ENCODE peak calls at places on chromosomes 3 and 15, in six cellular contexts. C, Q, I, X, P and W are unnamed samples.

GRCh38 chr15:73378089-73378488 is 9.3 kb upstream of the HCN4 start:
- DNase-seq in C (no peak), Q (no peak), I (no peak), X (no peak), P (no peak), W (no peak)

GRCh38 chr15:80604583-80605506 is 90.3 kb upstream of the ABHD17C start:
- DNase-seq in C (no peak), Q (no peak), I (no peak), X (no peak), P (no peak), W (no peak)

GRCh38 chr3:38655708-38656300 is 6.3 kb upstream of the SCN5A start:
- DNase-seq in C (no peak), Q (no peak), I (peak; percentile 39), X (no peak), P (no peak), W (no peak)

GRCh38 chr3:162492446-162493081 is 996.0 kb downstream of the OTOL1 start:
- DNase-seq in C (no peak), Q (no peak), I (no peak), X (no peak), P (no peak), W (no peak)

GRCh38 chr3:5095879-5096278 is 26.2 kb upstream of the ARL8B start:
- DNase-seq in C (peak; percentile 55), Q (no peak), I (no peak), X (no peak), P (no peak), W (no peak)

GRCh38 chr15:80031841-80032240 is 27.6 kb upstream of the ZFAND6 start:
- DNase-seq in C (no peak), Q (no peak), I (no peak), X (peak; percentile 59), P (no peak), W (no peak)

GRCh38 chr15:75625542-75626347 is at the start of gene SNUPN:
- DNase-seq in C (peak; percentile 92), Q (peak; percentile 98), I (peak; percentile 89), X (peak; percentile 96), P (peak; percentile 98), W (peak; percentile 97)

GRCh38 chr3:177523991-177524438 is 326.7 kb upstream of the TBL1XR1 start:
- DNase-seq in C (no peak), Q (no peak), I (no peak), X (no peak), P (no peak), W (no peak)

GRCh38 chr15:73986055-73986775 is 5.9 kb downstream of the STOML1 start:
- DNase-seq in C (no peak), Q (no peak), I (no peak), X (no peak), P (no peak), W (no peak)

GRCh38 chr3:110526732-110527727 is 544.6 kb upstream of the NECTIN3 start:
- DNase-seq in C (no peak), Q (no peak), I (peak; percentile 82), X (no peak), P (no peak), W (no peak)

GRCh38 chr3:121667333-121667732 is 6.6 kb upstream of the HCLS1 start:
- DNase-seq in C (no peak), Q (no peak), I (no peak), X (no peak), P (no peak), W (no peak)

GRCh38 chr15:47461560-47462175 is 255.6 kb upstream of the SEMA6D start:
- DNase-seq in C (no peak), Q (no peak), I (no peak), X (no peak), P (no peak), W (no peak)

GRCh38 chr3:150736316-150736719 is 26.7 kb downstream of the SIAH2 start:
- DNase-seq in C (no peak), Q (no peak), I (no peak), X (no peak), P (no peak), W (no peak)

GRCh38 chr15:42427429-42428223 is 63.3 kb downstream of the ZNF106 start:
- DNase-seq in C (no peak), Q (no peak), I (no peak), X (no peak), P (no peak), W (no peak)

GRCh38 chr3:3137526-3137925 is 10.8 kb downstream of the TRNT1 start:
- DNase-seq in C (no peak), Q (no peak), I (no peak), X (no peak), P (no peak), W (no peak)

GRCh38 chr3:23650371-23651140 is 155.2 kb upstream of the UBE2E1 start:
- DNase-seq in C (no peak), Q (no peak), I (peak; percentile 78), X (no peak), P (no peak), W (no peak)

GRCh38 chr3:134768116-134768515 is 26.9 kb upstream of the EPHB1 start:
- DNase-seq in C (no peak), Q (no peak), I (no peak), X (no peak), P (no peak), W (no peak)

GRCh38 chr15:52220251-52220650 is 29.1 kb upstream of the GNB5 start:
- DNase-seq in C (no peak), Q (no peak), I (no peak), X (no peak), P (no peak), W (no peak)

GRCh38 chr3:134708671-134709070 is 57.8 kb upstream of the KY start:
- DNase-seq in C (no peak), Q (no peak), I (peak; percentile 38), X (no peak), P (no peak), W (no peak)

GRCh38 chr15:40754574-40754882 is 526 bp downstream of the RMDN3 start:
- DNase-seq in C (no peak), Q (peak; percentile 84), I (peak; percentile 25), X (peak; percentile 48), P (peak; percentile 72), W (no peak)

GRCh38 chr3:46410669-46411068 is 3.6 kb downstream of the CCRL2 start:
- DNase-seq in C (no peak), Q (no peak), I (no peak), X (no peak), P (no peak), W (no peak)

GRCh38 chr15:33994005-33994615 is 25.8 kb downstream of the CHRM5 start:
- DNase-seq in C (no peak), Q (no peak), I (peak; percentile 32), X (no peak), P (no peak), W (no peak)

GRCh38 chr15:89469331-89470107 is 26.9 kb downstream of the RHCG start:
- DNase-seq in C (no peak), Q (no peak), I (no peak), X (no peak), P (no peak), W (no peak)

GRCh38 chr3:126313166-126313565 is 44.0 kb downstream of the KLF15 start:
- DNase-seq in C (no peak), Q (no peak), I (no peak), X (no peak), P (no peak), W (no peak)

GRCh38 chr3:96266395-96267187 is 547.8 kb upstream of the EPHA6 start:
- DNase-seq in C (no peak), Q (no peak), I (peak; percentile 81), X (no peak), P (no peak), W (no peak)

GRCh38 chr3:127746400-127747057 is 73.8 kb downstream of the ABTB1 start:
- DNase-seq in C (no peak), Q (no peak), I (no peak), X (peak; percentile 72), P (peak; percentile 69), W (no peak)

GRCh38 chr3:127745656-127746399 is 73.1 kb downstream of the ABTB1 start:
- DNase-seq in C (no peak), Q (no peak), I (no peak), X (no peak), P (peak; percentile 37), W (no peak)

GRCh38 chr3:127747751-127748521 is 74.4 kb downstream of the MGLL start:
- DNase-seq in C (peak; percentile 57), Q (no peak), I (peak; percentile 79), X (peak; percentile 85), P (peak; percentile 72), W (peak; percentile 79)

GRCh38 chr3:127748754-127749327 is 73.5 kb downstream of the MGLL start:
- DNase-seq in C (no peak), Q (no peak), I (no peak), X (no peak), P (peak; percentile 44), W (peak; percentile 69)

GRCh38 chr3:127747066-127747465 is 74.3 kb downstream of the ABTB1 start:
- DNase-seq in C (no peak), Q (no peak), I (no peak), X (no peak), P (peak; percentile 47), W (no peak)
- H3K27ac ChIP-seq in C (no peak overlapping the region), Q (no peak overlapping the region), I (peak overlapping the region; percentile 44), X (peak overlapping the region; percentile 77), P (peak overlapping the region; percentile 62), W (peak overlapping the region; percentile 64)

GRCh38 chr15:49637857-49638256 is 17.0 kb downstream of the DTWD1 start:
- DNase-seq in C (no peak), Q (no peak), I (no peak), X (no peak), P (no peak), W (no peak)
- H3K27ac ChIP-seq in C (peak overlapping the region; percentile 47), Q (no peak overlapping the region), I (no peak overlapping the region), X (no peak overlapping the region), P (no peak overlapping the region), W (no peak overlapping the region)

DNA sequence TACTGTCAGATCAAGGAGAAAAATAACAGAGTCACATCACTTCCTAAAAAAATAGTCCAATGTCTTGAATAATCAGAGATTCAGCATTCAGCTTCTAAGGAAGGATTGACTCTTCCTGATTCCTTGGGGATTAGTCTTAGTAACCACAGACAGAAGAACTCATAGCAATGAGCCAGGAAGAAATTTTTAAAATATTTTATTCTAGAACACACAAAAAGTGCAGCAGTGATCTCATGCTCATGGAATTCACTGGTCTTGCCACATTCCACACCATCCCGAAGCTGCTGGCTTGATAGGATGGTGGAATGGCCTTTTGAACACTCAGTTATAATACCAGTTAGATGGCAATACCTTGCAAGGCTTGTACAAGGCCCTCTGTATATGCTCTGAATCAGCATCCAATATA is 43.0 kb upstream of the ABI3BP start:
- DNase-seq in C (no peak), Q (no peak), I (peak; percentile 84), X (no peak), P (no peak), W (no peak)
- H3K27ac ChIP-seq in C (no peak overlapping the region), Q (peak overlapping the region; percentile 45), I (peak overlapping the region; percentile 79), X (no peak overlapping the region), P (no peak overlapping the region), W (peak overlapping the region; percentile 50)

DNA sequence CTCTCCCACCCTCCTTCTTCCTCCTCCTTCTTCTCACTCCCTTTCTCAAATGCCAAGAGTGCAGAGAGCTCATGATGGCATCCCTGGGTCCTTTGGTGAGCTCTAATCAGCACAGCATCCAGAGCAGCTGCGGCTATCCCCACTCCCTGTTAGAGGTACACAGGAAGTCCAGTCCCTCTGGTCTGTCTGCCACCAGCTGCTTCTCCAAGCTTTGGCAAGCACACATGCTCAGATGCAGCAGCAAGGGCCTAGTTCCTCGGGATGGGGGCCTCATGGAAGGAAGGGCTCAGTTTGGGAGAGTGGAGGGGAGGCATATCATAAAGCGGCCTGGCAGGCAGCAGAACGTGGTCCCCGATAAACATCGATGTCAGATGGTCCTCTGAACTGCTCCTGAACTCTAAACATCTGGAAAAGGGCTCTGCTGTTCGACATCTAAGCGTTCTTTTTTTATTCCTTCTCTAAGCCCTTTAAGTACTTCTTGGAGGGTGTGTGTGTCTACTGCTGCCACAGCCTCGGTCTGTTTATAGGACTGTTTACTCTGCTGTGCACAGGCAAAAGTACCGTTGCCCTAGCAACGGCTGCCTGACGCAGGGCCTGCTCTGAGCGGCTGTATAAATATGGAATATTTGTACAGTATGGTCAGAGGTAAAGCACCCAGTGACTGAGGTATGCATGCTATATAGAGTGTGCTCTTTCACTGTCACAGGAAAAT is 74.6 kb downstream of the PRICKLE2 start:
- DNase-seq in C (peak; percentile 32), Q (peak; percentile 82), I (peak; percentile 80), X (peak; percentile 86), P (peak; percentile 60), W (peak; percentile 86)
- H3K27ac ChIP-seq in C (peak overlapping the region; percentile 32), Q (no peak overlapping the region), I (no peak overlapping the region), X (peak overlapping the region; percentile 57), P (peak overlapping the region; percentile 60), W (peak overlapping the region; percentile 78)